ENCODE peak calls at places on chromosomes 13 and 19, in ten cellular contexts. C is stimulated activated CD4-positive, alpha-beta T cell treated with anti-CD3 and anti-CD28 coated beads, Interleukin-12 subunit alpha, Interleukin-12 subunit beta, amount 100 ng/mL, for 48 hours; N is H9; F is EH; Q is activated T-helper 2 cell treated with anti-CD3 and anti-CD28 coated beads, Interferon-gamma antibody, Interleukin-2, Interleukin-4, amounts not matched to agents 10 μg/mL and 5 μg/mL and 100 μg/mL, durations not matched to agents 14 hours and 24 hours and 36 hours; S is breast epithelium; G is psoas muscle; W is activated T-cell treated with anti-CD3 and anti-CD28 coated beads, Interleukin-2, amount 50 U/mL, for 72 hours; E is activated CD8-positive, alpha-beta memory T cell treated with anti-CD3 and anti-CD28 coated beads, Interleukin-2, amount 10 ng/mL, durations not matched to agents 7 days and 5 days; B is colonic mucosa. I is an unnamed sample.
A peak's percentile ranks its signal among the peaks of the same experiment; 100 is the strongest.

GRCh38 chr13:75635101-75635620 is 969 bp upstream of the LMO7 start:
- DNase-seq in W (no peak), B (no peak), N (peak; percentile 46), S (no peak), C (no peak), Q (no peak), G (no peak), F (peak; percentile 46), E (no peak), I (no peak)

GRCh38 chr13:77919351-77920294 is 992 bp upstream of the EDNRB start:
- DNase-seq in S (peak; percentile 50), F (no peak), C (no peak), N (peak; percentile 73), B (peak; percentile 35), E (no peak), G (peak; percentile 82), Q (no peak), W (no peak), I (peak; percentile 37)

GRCh38 chr19:21482863-21483276 is 22.5 kb upstream of the ZNF429 start:
- DNase-seq in C (peak; percentile 45), S (peak; percentile 64), E (peak; percentile 58), B (peak; percentile 45), F (peak; percentile 75), N (peak; percentile 81), G (peak; percentile 77), Q (peak; percentile 22), W (peak; percentile 58), I (peak; percentile 23)

GRCh38 chr19:7267792-7268736 is 26.1 kb downstream of the INSR start:
- DNase-seq in Q (no peak), E (no peak), C (no peak), S (no peak), F (no peak), B (peak; percentile 66), G (peak; percentile 28), W (no peak), N (no peak), I (no peak)

GRCh38 chr13:39461685-39462266 is 141.2 kb downstream of the LHFPL6 start:
- DNase-seq in F (peak; percentile 56), C (no peak), G (no peak), B (no peak), N (no peak), Q (no peak), E (no peak), S (no peak), W (no peak), I (no peak)

GRCh38 chr19:16888629-16889371 is at the start of gene F2RL3:
- DNase-seq in S (no peak), N (no peak), E (peak; percentile 70), B (peak; percentile 56), G (peak; percentile 77), W (peak; percentile 12), C (no peak), Q (no peak), F (peak; percentile 63), I (no peak)

GRCh38 chr19:1170938-1171754 is 2.9 kb downstream of the SBNO2 start:
- DNase-seq in Q (no peak), F (no peak), S (no peak), G (peak; percentile 53), B (no peak), N (no peak), E (no peak), C (no peak), W (no peak), I (peak; percentile 42)

GRCh38 chr13:52669677-52670076 is 17.0 kb downstream of the SUGT1 start:
- DNase-seq in S (no peak), N (no peak), E (no peak), G (no peak), Q (no peak), W (no peak), F (no peak), B (no peak), C (no peak), I (no peak)